ENCODE peak calls at places on chromosomes 12 and 14, in seven cellular contexts. O, J, I, H, P, C and T are unnamed samples.
A peak's percentile ranks its signal among the peaks of the same experiment; 100 is the strongest.

GRCh38 chr14:100893760-100894159 is 9.8 kb downstream of the RTL1 start:
- DNase-seq in O (no peak), J (peak; percentile 13), I (no peak), H (no peak), P (no peak), C (no peak), T (no peak)

GRCh38 chr12:76713130-76713529 is 50.8 kb upstream of the ZDHHC17 start:
- DNase-seq in O (no peak), J (no peak), I (no peak), H (no peak), P (no peak), C (peak; percentile 56), T (no peak)

GRCh38 chr12:104823985-104824441 is 134.1 kb downstream of the SLC41A2 start:
- DNase-seq in O (no peak), J (no peak), I (peak; percentile 22), H (no peak), P (no peak), C (no peak), T (no peak)

GRCh38 chr12:113456761-113457160 is 14.9 kb downstream of the LHX5 start:
- DNase-seq in O (no peak), J (no peak), I (no peak), H (no peak), P (no peak), C (no peak), T (no peak)

GRCh38 chr14:64232944-64233343 is 61.2 kb downstream of the ESR2 start:
- DNase-seq in O (no peak), J (no peak), I (no peak), H (no peak), P (no peak), C (no peak), T (no peak)

GRCh38 chr12:574475-575128 is 88.6 kb downstream of the NINJ2 start:
- DNase-seq in O (no peak), J (no peak), I (peak; percentile 3), H (no peak), P (no peak), C (peak; percentile 48), T (no peak)

GRCh38 chr14:69259531-69260245 is at the start of gene GALNT16:
- DNase-seq in O (peak; percentile 63), J (no peak), I (no peak), H (no peak), P (no peak), C (peak; percentile 22), T (peak; percentile 60)

GRCh38 chr12:3342051-3342450 is 149.0 kb upstream of the PRMT8 start:
- DNase-seq in O (peak; percentile 81), J (peak; percentile 49), I (no peak), H (no peak), P (peak; percentile 19), C (peak; percentile 42), T (peak; percentile 60)

GRCh38 chr12:67193705-67194104 is 75.5 kb upstream of the CAND1 start:
- DNase-seq in O (peak; percentile 65), J (no peak), I (no peak), H (no peak), P (peak; percentile 2), C (peak; percentile 38), T (peak; percentile 45)

GRCh38 chr12:14310866-14311265 is 54.6 kb upstream of the ATF7IP start:
- DNase-seq in O (no peak), J (no peak), I (no peak), H (no peak), P (no peak), C (no peak), T (no peak)

DNA sequence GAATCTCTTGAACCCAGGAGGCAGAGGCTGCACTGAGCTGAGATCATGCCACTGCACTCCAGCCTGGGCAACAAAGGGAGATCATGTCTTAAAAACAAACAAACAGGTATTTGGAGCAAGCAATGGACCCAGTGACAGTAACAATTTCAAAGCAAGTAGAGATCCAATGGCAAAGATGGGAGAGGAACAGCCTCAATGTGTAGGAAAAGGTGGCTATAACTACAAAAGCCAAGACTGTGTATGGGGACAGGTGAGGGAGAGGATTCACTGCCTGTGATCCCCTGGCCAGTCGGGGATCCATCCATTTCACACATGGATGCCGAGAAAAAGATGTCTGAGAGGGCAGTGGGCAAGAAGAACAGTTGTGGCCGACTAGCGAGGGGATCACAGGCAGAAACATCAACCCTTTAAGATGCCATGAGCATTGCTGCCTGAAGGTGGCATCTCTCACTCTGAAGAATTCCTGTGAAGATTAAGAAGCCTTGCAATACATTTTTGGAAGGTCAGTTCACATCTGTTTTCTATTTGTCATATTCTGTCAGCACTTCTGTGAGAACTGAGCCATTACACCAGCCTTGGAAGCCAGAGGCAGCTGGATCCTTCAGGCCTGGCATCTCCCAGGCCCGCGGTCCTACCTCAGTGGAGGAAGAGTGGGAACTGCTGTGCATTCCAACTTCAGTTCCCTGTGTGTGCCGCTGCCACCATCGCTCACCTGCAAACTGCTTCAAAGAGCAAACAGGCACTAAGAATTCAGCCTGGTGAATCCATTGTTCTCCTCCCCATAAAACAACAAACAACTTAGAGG is 54.5 kb upstream of the FRS2 start:
- DNase-seq in O (peak; percentile 74), J (peak; percentile 69), I (peak; percentile 13), H (peak; percentile 87), P (peak; percentile 94), C (peak; percentile 95), T (peak; percentile 25)
- TF ChIP-seq CTCF in O (peak; percentile 68), J (peak; percentile 39), I (peak; percentile 68), H (peak; percentile 84), P (peak; percentile 84), C (peak; percentile 83), T (peak; percentile 79)

GRCh38 chr12:28457785-28458184 is 267.5 kb downstream of the CCDC91 start:
- DNase-seq in O (no peak), J (no peak), I (no peak), H (no peak), P (no peak), C (no peak), T (no peak)

GRCh38 chr12:28459481-28459880 is 269.2 kb downstream of the CCDC91 start:
- DNase-seq in O (no peak), J (no peak), I (no peak), H (no peak), P (no peak), C (no peak), T (no peak)

GRCh38 chr12:28460420-28461130 is 270.3 kb downstream of the CCDC91 start:
- DNase-seq in O (no peak), J (no peak), I (no peak), H (no peak), P (no peak), C (no peak), T (no peak)

DNA sequence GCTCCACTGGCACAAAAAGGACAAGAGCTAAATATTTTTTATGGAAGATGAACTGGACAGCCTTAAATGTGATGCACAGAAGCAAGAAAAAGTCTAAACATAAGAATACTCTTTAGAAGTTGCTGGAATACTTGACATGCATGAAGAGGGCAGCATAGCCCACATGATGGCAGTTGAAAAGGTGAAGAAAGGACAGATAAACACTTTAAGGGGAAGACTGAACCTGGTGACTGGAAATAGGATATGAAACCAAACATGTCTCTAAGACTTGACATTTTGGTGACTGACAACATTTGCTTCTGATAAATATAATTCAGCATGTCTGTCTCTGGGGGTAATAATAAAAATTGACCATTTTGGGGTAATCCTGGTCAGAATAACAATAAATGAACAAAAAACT is 273.1 kb downstream of the CCDC91 start:
- DNase-seq in O (no peak), J (no peak), I (no peak), H (no peak), P (no peak), C (no peak), T (no peak)
- TF ChIP-seq CTCF in O (no peak), J (no peak), I (no peak), H (no peak), P (no peak), C (no peak), T (no peak)

DNA sequence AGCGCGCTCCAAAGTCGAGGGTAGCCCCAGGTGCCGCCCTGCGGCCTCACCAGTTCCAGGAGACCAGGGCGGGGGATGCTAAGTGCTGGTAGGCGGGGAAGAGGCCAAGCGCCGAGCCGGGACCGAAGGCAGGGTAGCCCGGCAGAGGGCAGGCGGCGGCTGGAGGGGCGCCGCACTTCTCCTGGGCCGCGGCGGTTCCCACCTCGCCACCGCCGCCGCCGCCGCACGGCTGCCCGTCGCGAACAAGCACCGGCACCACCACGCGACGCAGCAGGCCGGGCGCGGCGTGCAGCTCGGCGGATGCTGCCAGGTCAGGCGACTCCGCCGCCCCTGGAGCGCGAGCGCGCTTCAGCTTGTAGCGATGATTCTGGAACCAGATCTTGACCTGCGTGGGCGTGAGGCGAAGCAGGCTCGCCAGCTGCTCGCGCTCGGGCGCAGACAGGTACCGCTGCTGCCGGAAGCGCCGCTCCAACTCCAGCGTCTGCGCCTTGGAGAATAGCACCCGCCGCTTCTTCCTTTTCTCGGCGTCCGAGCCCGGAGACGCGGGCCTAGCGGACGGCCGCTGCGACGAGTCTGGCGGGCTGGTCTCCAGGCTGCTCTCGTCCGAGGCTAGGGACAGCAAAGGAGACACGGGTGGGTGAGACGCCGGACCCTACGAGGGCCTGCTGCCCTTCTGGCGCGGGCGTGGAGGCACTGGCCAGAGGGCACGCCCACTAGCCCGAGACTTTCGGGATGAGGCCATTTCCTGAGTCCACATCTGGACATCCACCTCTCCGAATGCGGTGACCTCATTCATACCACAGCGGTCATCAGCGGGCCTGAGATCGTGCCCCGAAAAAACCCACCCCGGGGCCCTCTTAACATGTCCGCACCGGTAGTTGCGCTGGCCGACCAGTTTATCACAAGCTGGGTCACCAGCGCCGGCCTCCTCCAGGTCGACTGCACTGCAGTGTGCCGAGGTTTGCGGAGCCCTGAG is 1.3 kb downstream of the NKX2-8 start:
- DNase-seq in O (peak; percentile 67), J (no peak), I (no peak), H (no peak), P (no peak), C (peak; percentile 45), T (no peak)
- TF ChIP-seq CTCF in O (no peak), J (no peak), I (no peak), H (no peak), P (no peak), C (no peak), T (peak; percentile 8)

DNA sequence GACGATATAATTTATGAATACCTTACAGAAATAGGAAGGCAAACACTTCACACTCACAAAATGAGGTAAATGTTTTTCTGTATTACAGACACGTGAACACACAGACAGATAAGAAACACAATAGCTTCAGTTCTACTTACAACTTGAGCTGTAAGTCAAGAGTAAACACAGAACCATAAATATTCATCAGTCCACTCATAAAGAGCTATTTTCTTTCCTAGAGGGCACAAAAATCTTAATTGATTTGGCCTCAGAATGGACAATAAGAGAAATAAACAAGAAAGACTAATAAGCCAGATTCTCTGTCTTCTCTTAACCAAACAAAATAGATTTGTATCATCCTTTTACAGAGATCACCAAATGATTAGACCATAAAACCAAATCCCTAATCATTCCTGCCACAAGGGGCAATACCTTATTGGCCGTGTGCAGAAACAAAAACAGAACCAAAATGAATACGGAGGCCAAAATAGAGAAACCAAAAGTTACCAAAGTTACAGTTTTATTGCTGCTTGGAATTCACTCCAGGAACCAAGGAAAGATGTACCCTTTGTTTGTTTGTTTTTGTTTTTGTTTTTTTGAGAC is 38.1 kb upstream of the GARIN2 start:
- DNase-seq in O (no peak), J (no peak), I (no peak), H (no peak), P (no peak), C (peak; percentile 15), T (no peak)
- TF ChIP-seq CTCF in O (peak; percentile 9), J (no peak), I (peak; percentile 70), H (peak; percentile 51), P (peak; percentile 30), C (peak; percentile 42), T (peak; percentile 58)